ENCODE peak calls at places on chromosomes 3 and 15, in four cellular contexts. One of them, this sample, is unnamed.

GRCh38 chr3:197353867-197354180 is 55.4 kb upstream of the DLG1 start:
- DNase-seq in CD4-positive, CD25-positive, alpha-beta regulatory T cell: no peak
- DNase-seq in adipocyte: peak
- DNase-seq in heart left ventricle: no peak
- DNase-seq in this sample: no peak

GRCh38 chr15:81349271-81349670 is 24.7 kb downstream of the TMC3 start:
- DNase-seq in heart left ventricle: no peak
- DNase-seq in CD4-positive, CD25-positive, alpha-beta regulatory T cell: no peak
- DNase-seq in adipocyte: no peak
- DNase-seq in this sample: no peak

GRCh38 chr3:178714971-178715832 is 179.0 kb downstream of the KCNMB2 start:
- DNase-seq in heart left ventricle: no peak
- DNase-seq in CD4-positive, CD25-positive, alpha-beta regulatory T cell: no peak
- DNase-seq in adipocyte: peak
- DNase-seq in this sample: no peak

GRCh38 chr15:99963976-99964375 is 230.7 kb upstream of the LYSMD4 start:
- DNase-seq in CD4-positive, CD25-positive, alpha-beta regulatory T cell: no peak
- DNase-seq in adipocyte: no peak
- DNase-seq in heart left ventricle: no peak
- DNase-seq in this sample: no peak

GRCh38 chr3:177350051-177350565 is 152.8 kb upstream of the TBL1XR1 start:
- DNase-seq in adipocyte: no peak
- DNase-seq in heart left ventricle: no peak
- DNase-seq in CD4-positive, CD25-positive, alpha-beta regulatory T cell: no peak
- DNase-seq in this sample: no peak

GRCh38 chr3:38610934-38611333 is 38.6 kb downstream of the SCN5A start:
- DNase-seq in heart left ventricle: no peak
- DNase-seq in CD4-positive, CD25-positive, alpha-beta regulatory T cell: no peak
- DNase-seq in adipocyte: no peak
- DNase-seq in this sample: no peak

GRCh38 chr3:196793224-196793623 is 53.6 kb downstream of the PAK2 start:
- DNase-seq in CD4-positive, CD25-positive, alpha-beta regulatory T cell: no peak
- DNase-seq in heart left ventricle: no peak
- DNase-seq in adipocyte: peak
- DNase-seq in this sample: no peak

GRCh38 chr15:75161788-75162414 is 39.8 kb upstream of the C15orf39 start:
- DNase-seq in CD4-positive, CD25-positive, alpha-beta regulatory T cell: no peak
- DNase-seq in adipocyte: peak
- DNase-seq in heart left ventricle: no peak
- DNase-seq in this sample: no peak

GRCh38 chr3:33372218-33373081 is 67.8 kb downstream of the UBP1 start:
- DNase-seq in CD4-positive, CD25-positive, alpha-beta regulatory T cell: peak
- DNase-seq in adipocyte: peak
- DNase-seq in heart left ventricle: no peak
- DNase-seq in this sample: peak

GRCh38 chr15:36738817-36739216 is 159.4 kb downstream of the CDIN1 start:
- DNase-seq in adipocyte: peak
- DNase-seq in CD4-positive, CD25-positive, alpha-beta regulatory T cell: no peak
- DNase-seq in heart left ventricle: no peak
- DNase-seq in this sample: no peak

GRCh38 chr3:185172086-185173049 is 19.5 kb upstream of the C3orf70 start:
- DNase-seq in heart left ventricle: no peak
- DNase-seq in adipocyte: no peak
- DNase-seq in CD4-positive, CD25-positive, alpha-beta regulatory T cell: no peak
- DNase-seq in this sample: no peak

GRCh38 chr3:128846501-128846900 is 32.9 kb upstream of the ACAD9 start:
- DNase-seq in adipocyte: no peak
- DNase-seq in heart left ventricle: no peak
- DNase-seq in CD4-positive, CD25-positive, alpha-beta regulatory T cell: no peak
- DNase-seq in this sample: no peak

GRCh38 chr3:165645191-165645590 is 192.0 kb downstream of the BCHE start:
- DNase-seq in CD4-positive, CD25-positive, alpha-beta regulatory T cell: no peak
- DNase-seq in adipocyte: no peak
- DNase-seq in heart left ventricle: no peak
- DNase-seq in this sample: no peak

GRCh38 chr3:4981688-4982494 is 2.7 kb downstream of the BHLHE40 start:
- DNase-seq in adipocyte: peak
- DNase-seq in heart left ventricle: no peak
- DNase-seq in CD4-positive, CD25-positive, alpha-beta regulatory T cell: no peak
- DNase-seq in this sample: no peak

GRCh38 chr15:36579792-36580431 is 486 bp downstream of the CDIN1 start:
- DNase-seq in adipocyte: peak
- DNase-seq in heart left ventricle: peak
- DNase-seq in CD4-positive, CD25-positive, alpha-beta regulatory T cell: no peak
- DNase-seq in this sample: no peak

GRCh38 chr15:32877201-32877600 is 159.4 kb downstream of the GREM1 start:
- DNase-seq in CD4-positive, CD25-positive, alpha-beta regulatory T cell: no peak
- DNase-seq in heart left ventricle: no peak
- DNase-seq in adipocyte: no peak
- DNase-seq in this sample: no peak

GRCh38 chr3:33218446-33219174 is at the start of gene SUSD5:
- DNase-seq in CD4-positive, CD25-positive, alpha-beta regulatory T cell: no peak
- DNase-seq in adipocyte: peak
- DNase-seq in heart left ventricle: peak
- DNase-seq in this sample: no peak

GRCh38 chr3:139533781-139534443 is 5.6 kb downstream of the RBP1 start:
- DNase-seq in adipocyte: peak
- DNase-seq in CD4-positive, CD25-positive, alpha-beta regulatory T cell: no peak
- DNase-seq in heart left ventricle: no peak
- DNase-seq in this sample: no peak

GRCh38 chr3:142815803-142816202 is 73.1 kb downstream of the PCOLCE2 start:
- DNase-seq in adipocyte: no peak
- DNase-seq in CD4-positive, CD25-positive, alpha-beta regulatory T cell: no peak
- DNase-seq in heart left ventricle: no peak
- DNase-seq in this sample: no peak

GRCh38 chr3:196332168-196332567 is 6.0 kb downstream of the TM4SF19 start:
- DNase-seq in CD4-positive, CD25-positive, alpha-beta regulatory T cell: no peak
- DNase-seq in adipocyte: no peak
- DNase-seq in heart left ventricle: no peak
- DNase-seq in this sample: no peak

GRCh38 chr15:96345560-96346389 is 15.3 kb downstream of the NR2F2 start:
- DNase-seq in adipocyte: peak
- DNase-seq in CD4-positive, CD25-positive, alpha-beta regulatory T cell: peak
- DNase-seq in heart left ventricle: peak
- DNase-seq in this sample: no peak

GRCh38 chr15:96346409-96346808 is 15.9 kb downstream of the NR2F2 start:
- DNase-seq in adipocyte: no peak
- DNase-seq in CD4-positive, CD25-positive, alpha-beta regulatory T cell: no peak
- DNase-seq in heart left ventricle: no peak
- DNase-seq in this sample: no peak

GRCh38 chr15:96344120-96344705 is 13.7 kb downstream of the NR2F2 start:
- DNase-seq in adipocyte: no peak
- DNase-seq in CD4-positive, CD25-positive, alpha-beta regulatory T cell: no peak
- DNase-seq in heart left ventricle: no peak
- DNase-seq in this sample: no peak

GRCh38 chr15:96343529-96344072 is 13.1 kb downstream of the NR2F2 start:
- DNase-seq in CD4-positive, CD25-positive, alpha-beta regulatory T cell: no peak
- DNase-seq in adipocyte: no peak
- DNase-seq in heart left ventricle: peak
- DNase-seq in this sample: no peak

DNA sequence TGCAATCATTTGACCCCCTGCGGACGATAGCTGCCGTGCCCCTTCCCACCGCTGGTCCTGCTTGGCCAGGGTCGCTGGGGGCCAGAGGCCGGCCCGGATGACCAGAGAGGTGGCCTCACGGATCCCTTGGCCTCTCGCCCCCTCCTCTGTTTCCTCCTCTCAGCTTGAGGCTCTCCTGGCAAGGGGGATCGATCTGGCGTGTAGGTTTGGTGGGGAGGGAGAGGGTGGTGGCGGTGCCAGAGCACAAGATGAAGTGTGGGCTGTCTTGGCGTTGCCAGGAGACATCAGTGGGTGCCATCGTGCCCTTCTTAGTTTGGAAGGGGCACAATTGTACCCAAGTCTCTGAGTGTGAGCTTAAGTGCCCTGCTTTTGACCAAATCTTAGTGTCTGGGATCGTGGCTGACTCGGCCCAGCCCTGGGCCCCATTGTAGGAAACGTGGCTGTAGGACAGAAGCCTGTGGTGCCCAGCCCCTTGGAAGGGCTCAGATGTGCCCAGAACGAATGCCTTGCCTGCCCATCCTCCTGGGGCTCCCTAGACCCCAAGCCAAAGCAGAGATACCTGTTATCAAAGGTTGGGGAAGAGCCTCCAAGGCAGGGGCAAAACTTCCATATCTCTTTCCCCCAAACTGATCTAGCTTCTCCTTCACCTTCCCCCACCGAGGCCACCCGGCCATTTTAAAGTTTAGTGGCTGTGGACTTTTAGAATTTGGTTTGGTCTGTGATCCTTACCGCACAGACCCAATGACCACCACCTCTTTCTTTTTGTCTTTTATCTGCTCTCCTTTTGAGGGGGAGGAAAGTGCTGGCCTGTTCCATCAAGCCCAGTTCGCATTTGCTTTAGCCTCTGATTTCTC is 14.4 kb downstream of the NR2F2 start:
- DNase-seq in CD4-positive, CD25-positive, alpha-beta regulatory T cell: no peak
- DNase-seq in adipocyte: no peak
- DNase-seq in heart left ventricle: no peak
- DNase-seq in this sample: no peak
- H3K4me3 ChIP-seq in CD4-positive, CD25-positive, alpha-beta regulatory T cell: no peak
- H3K4me3 ChIP-seq in adipocyte: peak
- H3K4me3 ChIP-seq in heart left ventricle: no peak
- H3K4me3 ChIP-seq in this sample: no peak

DNA sequence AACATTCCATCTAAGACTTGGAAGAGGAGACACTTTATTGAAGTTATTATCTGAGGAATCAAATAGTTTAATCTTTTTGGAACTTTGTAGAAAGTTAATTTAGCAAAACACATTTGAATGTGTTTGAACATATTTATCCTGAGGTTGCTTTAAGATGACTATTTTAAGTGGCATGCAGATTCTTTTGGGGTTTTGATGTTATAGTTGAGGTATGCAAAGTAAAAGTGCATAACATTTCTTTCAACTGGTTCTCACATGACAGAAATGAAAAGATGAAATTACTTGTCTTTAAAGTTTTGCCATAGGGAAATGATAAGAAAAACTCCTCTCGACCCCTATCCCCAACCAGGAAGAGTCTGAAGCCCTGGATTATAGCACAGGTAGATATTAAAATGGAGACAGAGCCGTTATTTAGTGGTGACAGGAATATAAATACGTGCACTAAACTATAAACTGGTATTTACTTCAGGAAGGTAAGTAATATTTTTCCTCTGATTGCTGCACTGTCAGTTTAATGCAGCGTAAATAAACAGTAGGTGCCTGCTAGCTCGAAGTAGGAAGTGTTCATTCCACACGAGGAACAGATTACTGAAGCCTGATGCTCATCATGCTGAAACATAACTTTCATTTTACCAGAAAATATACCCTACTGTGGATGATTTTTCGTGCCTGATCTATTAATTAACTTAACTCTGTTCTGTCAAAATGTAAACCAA is 15.1 kb upstream of the SATB1 start:
- DNase-seq in heart left ventricle: no peak
- DNase-seq in CD4-positive, CD25-positive, alpha-beta regulatory T cell: no peak
- DNase-seq in adipocyte: peak
- DNase-seq in this sample: no peak
- H3K4me3 ChIP-seq in heart left ventricle: no peak
- H3K4me3 ChIP-seq in CD4-positive, CD25-positive, alpha-beta regulatory T cell: peak
- H3K4me3 ChIP-seq in adipocyte: peak
- H3K4me3 ChIP-seq in this sample: no peak

DNA sequence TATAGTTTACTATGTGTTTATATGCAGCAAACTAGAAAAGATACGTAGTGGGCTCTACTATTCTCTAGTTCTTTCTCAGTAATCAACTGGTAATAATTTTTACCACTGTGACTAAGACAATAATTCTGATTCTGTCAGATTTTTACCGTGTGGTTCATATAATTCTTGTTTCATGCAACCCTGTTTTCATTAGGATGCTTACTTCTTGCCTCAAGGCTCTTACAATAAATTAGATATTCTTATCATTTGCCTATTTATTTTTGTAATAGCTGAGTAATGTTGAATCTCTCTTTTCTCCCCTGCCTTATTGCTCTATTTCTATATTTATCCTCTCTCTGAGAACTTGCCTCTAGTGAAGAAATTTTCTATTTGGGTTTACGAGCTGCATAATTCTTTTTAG is 524.7 kb downstream of the NAALADL2 start:
- DNase-seq in heart left ventricle: no peak
- DNase-seq in CD4-positive, CD25-positive, alpha-beta regulatory T cell: no peak
- DNase-seq in adipocyte: peak
- DNase-seq in this sample: no peak
- H3K4me3 ChIP-seq in heart left ventricle: no peak
- H3K4me3 ChIP-seq in CD4-positive, CD25-positive, alpha-beta regulatory T cell: no peak
- H3K4me3 ChIP-seq in adipocyte: peak
- H3K4me3 ChIP-seq in this sample: no peak

GRCh38 chr3:16174389-16174788 is at the start of gene GALNT15:
- DNase-seq in adipocyte: peak
- DNase-seq in CD4-positive, CD25-positive, alpha-beta regulatory T cell: no peak
- DNase-seq in heart left ventricle: peak
- DNase-seq in this sample: no peak

GRCh38 chr3:16177962-16178627 is 3.6 kb downstream of the GALNT15 start:
- DNase-seq in adipocyte: peak
- DNase-seq in heart left ventricle: peak
- DNase-seq in CD4-positive, CD25-positive, alpha-beta regulatory T cell: peak
- DNase-seq in this sample: peak

GRCh38 chr3:16178628-16178988 is 4.1 kb downstream of the GALNT15 start:
- DNase-seq in heart left ventricle: no peak
- DNase-seq in adipocyte: no peak
- DNase-seq in CD4-positive, CD25-positive, alpha-beta regulatory T cell: no peak
- DNase-seq in this sample: no peak

GRCh38 chr3:16174976-16175901 is 759 bp downstream of the GALNT15 start:
- DNase-seq in CD4-positive, CD25-positive, alpha-beta regulatory T cell: no peak
- DNase-seq in heart left ventricle: no peak
- DNase-seq in adipocyte: no peak
- DNase-seq in this sample: no peak

DNA sequence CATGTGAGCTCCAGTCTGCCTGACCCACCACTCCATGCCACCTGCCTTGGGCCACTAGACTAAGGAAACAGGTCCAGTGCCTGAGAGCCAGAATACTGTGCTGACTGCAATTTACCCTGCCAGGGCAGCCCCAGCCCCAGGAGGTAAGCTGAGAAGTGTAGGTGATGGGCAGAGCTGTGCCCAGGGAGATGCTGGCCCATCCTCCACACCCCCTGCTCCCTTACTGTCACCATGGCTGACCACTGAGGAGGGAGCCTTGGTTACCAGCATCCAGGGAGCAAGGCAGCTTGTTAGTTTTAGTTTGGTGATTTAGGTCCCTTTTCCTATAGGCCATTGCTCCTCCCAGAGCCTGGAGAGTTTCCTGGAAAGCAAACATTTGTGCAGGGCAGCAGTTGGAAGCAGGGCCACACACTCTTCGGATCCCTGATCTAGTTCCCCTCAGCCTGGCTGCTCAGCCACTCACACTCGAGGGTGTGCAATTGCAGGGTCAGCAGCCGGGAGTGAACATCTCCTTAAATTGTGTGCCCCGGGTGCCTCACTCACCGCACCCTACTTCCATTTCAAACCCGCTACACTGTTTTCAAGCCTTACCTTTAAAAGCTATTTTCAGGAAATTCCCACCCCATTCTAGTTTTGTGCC is 2.0 kb downstream of the GALNT15 start:
- DNase-seq in heart left ventricle: no peak
- DNase-seq in CD4-positive, CD25-positive, alpha-beta regulatory T cell: no peak
- DNase-seq in adipocyte: no peak
- DNase-seq in this sample: no peak
- H3K4me3 ChIP-seq in heart left ventricle: peak
- H3K4me3 ChIP-seq in CD4-positive, CD25-positive, alpha-beta regulatory T cell: no peak
- H3K4me3 ChIP-seq in adipocyte: peak
- H3K4me3 ChIP-seq in this sample: no peak